ENCODE peak calls at places on chromosomes 11 and 22, in six cellular contexts. Y is HCT116, P is K562, U is H1, Z is GM12878, B is HepG2. S is an unnamed sample.
A peak's percentile ranks its signal among the peaks of the same experiment; 100 is the strongest.

GRCh38 chr11:61697764-61698163 is 17.6 kb downstream of the DAGLA start:
- DNase-seq in Z (no peak), P (no peak), U (no peak), B (no peak), Y (no peak), S (no peak)

GRCh38 chr11:65791719-65792213 is 4.9 kb downstream of the OVOL1 start:
- DNase-seq in U (no peak), P (no peak), Z (peak; percentile 73), B (no peak), Y (no peak), S (no peak)

GRCh38 chr11:66337103-66337899 is 1.1 kb upstream of the RIN1 start:
- DNase-seq in Z (no peak), U (no peak), B (no peak), P (no peak), Y (no peak), S (no peak)

GRCh38 chr22:29811377-29811776 is 26.7 kb downstream of the ASCC2 start:
- DNase-seq in B (peak; percentile 25), P (no peak), Y (no peak), Z (no peak), U (no peak), S (no peak)

GRCh38 chr11:120137611-120138521 is at the start of gene TRIM29:
- DNase-seq in B (no peak), P (peak; percentile 12), Z (no peak), U (no peak), Y (no peak), S (no peak)

GRCh38 chr11:116691779-116692178 is 81.0 kb downstream of the BUD13 start:
- DNase-seq in Z (no peak), Y (peak; percentile 6), P (peak; percentile 64), B (peak; percentile 31), U (no peak), S (no peak)

GRCh38 chr11:12756101-12756500 is 81.9 kb downstream of the TEAD1 start:
- DNase-seq in B (no peak), P (no peak), Y (no peak), U (no peak), Z (no peak), S (no peak)

GRCh38 chr22:37449281-37449680 is 22.0 kb upstream of the ELFN2 start:
- DNase-seq in B (no peak), P (no peak), U (no peak), Y (no peak), Z (no peak), S (no peak)

GRCh38 chr22:34858026-34858425 is 207.9 kb upstream of the ISX start:
- DNase-seq in Z (no peak), B (no peak), U (no peak), Y (no peak), P (no peak), S (no peak)

GRCh38 chr22:33659423-33659822 is 260.9 kb downstream of the LARGE1 start:
- DNase-seq in P (no peak), U (no peak), Z (no peak), B (no peak), Y (no peak), S (no peak)

GRCh38 chr11:69831985-69832384 is 12.8 kb upstream of the FGF3 start:
- DNase-seq in Z (no peak), P (no peak), B (no peak), Y (no peak), U (no peak), S (no peak)

GRCh38 chr11:30936476-30936875 is 350.3 kb upstream of the MPPED2 start:
- DNase-seq in P (no peak), Y (no peak), U (no peak), B (no peak), Z (no peak), S (no peak)

GRCh38 chr11:13091373-13091772 is 82.3 kb downstream of the RASSF10 start:
- DNase-seq in B (no peak), U (no peak), Y (no peak), P (peak; percentile 71), Z (no peak), S (no peak)

GRCh38 chr11:123186291-123186690 is 8.8 kb downstream of the CLMP start:
- DNase-seq in Y (no peak), B (no peak), Z (no peak), U (no peak), P (no peak), S (no peak)

GRCh38 chr11:109695696-109696095 is 273.7 kb downstream of the C11orf87 start:
- DNase-seq in B (no peak), Y (no peak), P (no peak), U (no peak), Z (no peak), S (no peak)

GRCh38 chr11:119810478-119811232 is 81.7 kb upstream of the NECTIN1 start:
- DNase-seq in U (no peak), Y (no peak), P (no peak), Z (no peak), B (no peak), S (no peak)

GRCh38 chr11:5815534-5815933 is 6.8 kb downstream of the OR52N2 start:
- DNase-seq in Y (no peak), P (peak; percentile 23), B (no peak), Z (no peak), U (no peak), S (no peak)

GRCh38 chr11:30583505-30584280 is 2.5 kb downstream of the MPPED2 start:
- DNase-seq in U (no peak), P (no peak), Z (no peak), Y (no peak), B (no peak), S (no peak)

GRCh38 chr11:96038046-96038445 is 114.1 kb upstream of the MTMR2 start:
- DNase-seq in U (no peak), Y (no peak), B (no peak), P (no peak), Z (no peak), S (no peak)

GRCh38 chr11:60170566-60170965 is 12.3 kb downstream of the MS4A6A start:
- DNase-seq in Y (no peak), U (no peak), B (no peak), P (no peak), Z (no peak), S (no peak)

GRCh38 chr11:44848203-44848962 is 102.3 kb downstream of the TP53I11 start:
- DNase-seq in P (no peak), Y (no peak), B (no peak), U (no peak), Z (no peak), S (peak; percentile 43)

GRCh38 chr11:102802341-102802740 is 4.4 kb upstream of the MMP1 start:
- DNase-seq in U (no peak), B (no peak), Y (no peak), P (no peak), Z (no peak), S (no peak)

GRCh38 chr11:85627332-85627997 is at the start of gene DLG2:
- DNase-seq in B (no peak), U (no peak), Y (no peak), Z (no peak), P (peak; percentile 17), S (no peak)

GRCh38 chr22:45190473-45190872 is 26.7 kb downstream of the NUP50 start:
- DNase-seq in B (peak; percentile 44), Z (no peak), P (no peak), Y (no peak), U (no peak), S (no peak)

GRCh38 chr11:76576166-76576565 is 94.4 kb downstream of the LRRC32 start:
- DNase-seq in B (no peak), Z (no peak), P (no peak), Y (no peak), U (no peak), S (no peak)

GRCh38 chr11:76577921-76578654 is 92.5 kb downstream of the LRRC32 start:
- DNase-seq in P (no peak), Z (no peak), U (no peak), Y (no peak), B (no peak), S (no peak)

GRCh38 chr11:76578655-76579046 is 91.9 kb downstream of the LRRC32 start:
- DNase-seq in P (no peak), B (no peak), U (no peak), Z (no peak), Y (no peak), S (no peak)

GRCh38 chr11:76579047-76579751 is 91.3 kb downstream of the LRRC32 start:
- DNase-seq in P (peak; percentile 39), Z (no peak), B (no peak), U (no peak), Y (no peak), S (no peak)

DNA sequence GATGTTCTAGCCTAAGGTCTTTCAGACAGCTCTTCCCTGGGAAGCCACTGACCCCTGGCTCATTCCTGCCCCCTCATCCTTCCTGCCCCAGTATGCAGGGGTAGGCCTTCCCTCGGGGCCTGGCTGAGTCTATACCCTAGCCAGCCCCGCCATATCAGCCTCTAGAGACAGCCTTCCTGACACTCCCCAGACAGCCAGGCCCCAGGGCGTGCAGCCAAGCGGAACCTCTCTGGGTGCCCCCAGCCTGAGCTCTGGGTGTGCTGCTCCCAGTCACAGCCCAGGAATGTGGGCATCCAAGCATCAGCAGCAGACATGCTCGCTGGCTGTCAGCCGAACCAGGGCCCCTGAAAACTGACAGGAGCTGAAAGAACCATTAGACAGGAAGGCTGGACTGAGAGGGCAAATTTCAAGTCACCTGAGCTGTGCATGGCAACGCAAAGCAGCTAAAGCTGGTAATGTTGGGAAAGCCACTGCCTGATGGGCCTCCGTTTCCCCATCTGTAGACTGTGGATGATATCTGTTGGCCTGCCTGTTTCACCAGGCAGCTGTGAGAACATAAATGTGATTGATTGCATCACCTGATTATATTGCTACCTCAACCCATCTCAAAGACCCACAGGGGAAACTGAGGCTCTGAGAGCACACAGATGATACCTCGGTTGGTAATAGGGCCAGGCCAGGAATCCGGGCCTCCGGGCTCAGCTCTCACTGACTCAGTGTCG is 93.2 kb downstream of the LRRC32 start:
- DNase-seq in P (no peak), B (no peak), U (no peak), Y (no peak), Z (no peak), S (no peak)
- TF ChIP-seq ZNF274 in P (no peak), B (no peak), U (no peak), Y (no peak), Z (no peak), S (no peak)

GRCh38 chr22:25051983-25052710 is 99.6 kb downstream of the KIAA1671 start:
- DNase-seq in P (no peak), Y (no peak), B (peak; percentile 8), U (no peak), Z (no peak), S (no peak)

GRCh38 chr22:25053153-25053805 is 100.8 kb downstream of the KIAA1671 start:
- DNase-seq in P (no peak), Z (no peak), U (no peak), B (peak; percentile 63), Y (no peak), S (no peak)

GRCh38 chr22:25057013-25057881 is 104.7 kb downstream of the KIAA1671 start:
- DNase-seq in U (peak; percentile 64), P (peak; percentile 55), B (peak; percentile 44), Y (peak; percentile 29), Z (no peak), S (peak; percentile 35)

GRCh38 chr22:25051073-25051472 is 98.6 kb downstream of the KIAA1671 start:
- DNase-seq in Z (no peak), U (no peak), B (no peak), P (no peak), Y (peak; percentile 23), S (no peak)

GRCh38 chr22:25054943-25055511 is 102.5 kb downstream of the KIAA1671 start:
- DNase-seq in Y (no peak), U (no peak), B (no peak), P (no peak), Z (no peak), S (no peak)
- TF ChIP-seq ZNF274 in Y (no peak), U (no peak), B (no peak), P (no peak), Z (no peak), S (no peak)

GRCh38 chr11:73538381-73538872 is 59.5 kb downstream of the FAM168A start:
- DNase-seq in Z (peak; percentile 53), Y (no peak), B (no peak), U (peak; percentile 3), P (no peak), S (peak; percentile 48)
- TF ChIP-seq ZNF274 in Z (no peak), Y (no peak), B (no peak), U (no peak), P (no peak), S (no peak)

GRCh38 chr11:80320765-80321164 is 879.9 kb upstream of the TENM4 start:
- DNase-seq in P (no peak), Z (no peak), Y (no peak), U (no peak), B (no peak), S (no peak)
- TF ChIP-seq ZNF274 in P (no peak), Z (no peak), Y (no peak), U (no peak), B (no peak), S (no peak)

S was measured in NT2/D1.